ENCODE peak calls at places on chromosomes 13 and 19, in eight cellular contexts. K is retinal pigment epithelial cell, X is choroid plexus epithelial cell, L is neural crest cell, G is GM23338, E is spleen, A is suprapubic skin, Z is H9. Y is an unnamed sample.

GRCh38 chr13:78382946-78383542 is 220.3 kb downstream of the POU4F1 start:
- DNase-seq in K (no peak), X (no peak), L (no peak), G (no peak), E (no peak), A (no peak), Z (no peak), Y (no peak)

GRCh38 chr13:85741017-85741416 is 58.2 kb downstream of the SLITRK6 start:
- DNase-seq in K (no peak), X (no peak), L (no peak), G (no peak), E (no peak), A (no peak), Z (no peak), Y (no peak)

GRCh38 chr13:113205428-113205931 is 3.0 kb downstream of the PCID2 start:
- DNase-seq in K (no peak), X (peak), L (no peak), G (no peak), E (no peak), A (no peak), Z (no peak), Y (no peak)

GRCh38 chr13:99536023-99536422 is 34.8 kb downstream of the TM9SF2 start:
- DNase-seq in K (no peak), X (no peak), L (no peak), G (no peak), E (no peak), A (no peak), Z (no peak), Y (no peak)

GRCh38 chr19:10565567-10566407 is at the start of gene KRI1:
- DNase-seq in K (peak), X (peak), L (peak), G (peak), E (peak), A (peak), Z (peak), Y (peak)

GRCh38 chr19:2905918-2906519 is 5.3 kb downstream of the ZNF57 start:
- DNase-seq in K (no peak), X (no peak), L (no peak), G (no peak), E (no peak), A (no peak), Z (no peak), Y (no peak)

GRCh38 chr19:45682908-45683307 is 8.8 kb downstream of the SNRPD2 start:
- DNase-seq in K (no peak), X (no peak), L (no peak), G (no peak), E (no peak), A (no peak), Z (no peak), Y (no peak)

GRCh38 chr13:21613791-21614190 is 9.8 kb upstream of the MICU2 start:
- DNase-seq in K (no peak), X (no peak), L (no peak), G (no peak), E (no peak), A (no peak), Z (no peak), Y (no peak)

GRCh38 chr13:21240586-21240985 is 64.1 kb downstream of the MRPL57 start:
- DNase-seq in K (peak), X (peak), L (no peak), G (no peak), E (no peak), A (no peak), Z (no peak), Y (no peak)

GRCh38 chr13:44605711-44606110 is 29.6 kb upstream of the TSC22D1 start:
- DNase-seq in K (no peak), X (no peak), L (no peak), G (no peak), E (no peak), A (no peak), Z (no peak), Y (no peak)

GRCh38 chr13:98035373-98035772 is 81.9 kb downstream of the IPO5 start:
- DNase-seq in K (no peak), X (no peak), L (no peak), G (no peak), E (no peak), A (no peak), Z (no peak), Y (no peak)

GRCh38 chr13:108618233-108618632 is 11.2 kb upstream of the MYO16 start:
- DNase-seq in K (no peak), X (no peak), L (no peak), G (peak), E (no peak), A (no peak), Z (peak), Y (no peak)

GRCh38 chr13:98970293-98970692 is 7.6 kb downstream of the DOCK9 start:
- DNase-seq in K (no peak), X (no peak), L (no peak), G (no peak), E (no peak), A (no peak), Z (no peak), Y (no peak)

GRCh38 chr19:38731654-38732301 is 12.5 kb downstream of the CAPN12 start:
- DNase-seq in K (no peak), X (no peak), L (no peak), G (no peak), E (peak), A (peak), Z (peak), Y (no peak)

GRCh38 chr19:34960103-34960805 is 3.8 kb downstream of the ZNF792 start:
- DNase-seq in K (peak), X (peak), L (no peak), G (no peak), E (peak), A (no peak), Z (no peak), Y (peak)

GRCh38 chr13:113975416-113975815 is 1.5 kb upstream of the C13orf46 start:
- DNase-seq in K (no peak), X (no peak), L (no peak), G (no peak), E (peak), A (no peak), Z (no peak), Y (no peak)

GRCh38 chr19:48637948-48638830 is 1.0 kb upstream of the DBP start:
- DNase-seq in K (peak), X (peak), L (peak), G (peak), E (peak), A (peak), Z (peak), Y (peak)
- TF ChIP-seq CTCF in K (peak), X (peak), L (no peak), G (peak), E (no peak), A (no peak), Z (peak), Y (no peak)

GRCh38 chr19:56079609-56080008 is 41.5 kb downstream of the ZNF787 start:
- DNase-seq in K (no peak), X (no peak), L (no peak), G (no peak), E (peak), A (no peak), Z (no peak), Y (no peak)

GRCh38 chr19:56083668-56084067 is 37.4 kb downstream of the ZNF787 start:
- DNase-seq in K (no peak), X (no peak), L (no peak), G (no peak), E (peak), A (no peak), Z (no peak), Y (no peak)

GRCh38 chr19:56084835-56085536 is 36.1 kb downstream of the ZNF787 start:
- DNase-seq in K (no peak), X (no peak), L (no peak), G (no peak), E (peak), A (no peak), Z (no peak), Y (no peak)

GRCh38 chr19:56076413-56076998 is 44.6 kb downstream of the ZNF787 start:
- DNase-seq in K (no peak), X (peak), L (peak), G (peak), E (peak), A (no peak), Z (no peak), Y (no peak)

DNA sequence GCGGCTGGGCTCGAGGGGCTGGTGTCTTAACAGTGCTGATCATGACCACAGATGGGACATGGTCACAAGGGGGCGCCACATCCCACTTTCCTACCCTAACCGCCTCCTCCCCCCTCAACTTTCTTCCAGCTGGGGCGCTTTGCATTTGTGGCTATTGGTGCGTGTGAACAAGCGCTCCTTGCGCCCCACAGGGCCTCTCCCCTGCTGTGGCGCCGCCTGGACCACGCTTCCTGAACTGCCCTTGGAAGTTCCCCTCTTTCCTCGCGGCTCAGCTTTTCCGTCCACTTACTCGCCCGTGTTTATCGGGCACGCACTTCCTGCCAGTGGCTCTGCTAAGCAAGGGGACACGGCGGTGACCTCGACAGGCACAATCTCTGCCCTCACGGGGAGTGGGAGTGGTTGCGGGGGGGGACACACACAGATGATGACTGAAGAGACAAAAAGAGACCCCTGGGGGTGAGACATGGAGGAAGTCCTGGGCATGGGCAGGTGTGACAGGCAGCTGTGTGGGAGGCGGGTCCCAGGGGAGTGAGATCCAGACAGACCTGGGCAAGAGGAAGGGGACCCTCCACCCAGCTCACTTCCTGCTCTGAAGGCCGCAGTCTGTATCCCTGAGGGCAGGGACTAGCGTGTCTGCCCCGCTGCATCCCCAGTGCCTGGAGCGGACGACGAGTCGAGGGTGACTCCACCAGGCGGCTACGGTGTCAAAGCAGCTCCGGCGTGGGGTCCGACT is 40.3 kb downstream of the ZNF787 start:
- DNase-seq in K (no peak), X (peak), L (peak), G (peak), E (peak), A (no peak), Z (peak), Y (no peak)
- TF ChIP-seq CTCF in K (peak), X (peak), L (peak), G (peak), E (peak), A (peak), Z (peak), Y (peak)

GRCh38 chr13:30676672-30677071 is 58.7 kb upstream of the ALOX5AP start:
- DNase-seq in K (no peak), X (peak), L (no peak), G (peak), E (no peak), A (no peak), Z (no peak), Y (no peak)
- TF ChIP-seq CTCF in K (peak), X (peak), L (peak), G (peak), E (no peak), A (no peak), Z (peak), Y (peak)

GRCh38 chr13:104086205-104086604 is 1020.0 kb upstream of the SLC10A2 start:
- DNase-seq in K (no peak), X (no peak), L (no peak), G (no peak), E (no peak), A (no peak), Z (no peak), Y (no peak)

GRCh38 chr13:104085611-104086010 is 1019.4 kb upstream of the SLC10A2 start:
- DNase-seq in K (no peak), X (peak), L (no peak), G (no peak), E (no peak), A (no peak), Z (no peak), Y (no peak)

DNA sequence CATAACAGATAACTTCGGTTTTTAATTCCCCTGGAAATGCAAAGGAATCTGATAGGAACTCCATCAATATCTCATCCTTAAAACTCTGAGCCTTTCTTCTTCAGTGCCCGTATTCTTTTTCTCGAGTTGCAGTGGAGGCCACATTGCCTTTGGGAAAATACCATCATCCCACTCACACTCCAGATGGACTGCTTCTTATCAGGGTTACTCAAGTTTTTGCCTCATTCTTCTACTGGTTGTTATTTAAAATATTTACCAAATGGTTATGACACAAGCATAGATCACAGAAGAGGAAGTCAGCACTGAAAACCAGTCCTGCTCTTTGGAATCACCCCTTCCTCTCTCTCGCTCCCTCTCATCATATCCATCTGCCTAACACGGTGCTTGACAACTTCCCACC is 1020.5 kb upstream of the SLC10A2 start:
- DNase-seq in K (no peak), X (peak), L (no peak), G (no peak), E (no peak), A (no peak), Z (no peak), Y (no peak)
- TF ChIP-seq CTCF in K (no peak), X (no peak), L (no peak), G (no peak), E (no peak), A (no peak), Z (no peak), Y (no peak)

GRCh38 chr19:48120505-48120904 is 9.9 kb upstream of the PLA2G4C start:
- DNase-seq in K (no peak), X (no peak), L (no peak), G (no peak), E (no peak), A (no peak), Z (no peak), Y (no peak)

GRCh38 chr19:48121909-48122371 is 11.3 kb upstream of the PLA2G4C start:
- DNase-seq in K (no peak), X (peak), L (no peak), G (no peak), E (peak), A (no peak), Z (no peak), Y (no peak)

GRCh38 chr19:48121066-48121465 is 10.4 kb upstream of the PLA2G4C start:
- DNase-seq in K (no peak), X (no peak), L (no peak), G (no peak), E (peak), A (no peak), Z (no peak), Y (no peak)

GRCh38 chr19:48113190-48113917 is 2.7 kb upstream of the PLA2G4C start:
- DNase-seq in K (no peak), X (peak), L (no peak), G (no peak), E (no peak), A (no peak), Z (no peak), Y (no peak)

GRCh38 chr19:48117515-48118330 is 7.1 kb upstream of the PLA2G4C start:
- DNase-seq in K (no peak), X (no peak), L (no peak), G (peak), E (no peak), A (no peak), Z (peak), Y (no peak)
- TF ChIP-seq CTCF in K (no peak), X (no peak), L (no peak), G (peak), E (no peak), A (no peak), Z (peak), Y (no peak)

GRCh38 chr13:87669379-87669978 is 1.7 kb upstream of the SLITRK5 start:
- DNase-seq in K (no peak), X (peak), L (no peak), G (peak), E (no peak), A (no peak), Z (peak), Y (no peak)
- TF ChIP-seq CTCF in K (peak), X (peak), L (peak), G (peak), E (no peak), A (no peak), Z (peak), Y (peak)

GRCh38 chr13:91576590-91576989 is 178.2 kb downstream of the GPC5 start:
- DNase-seq in K (no peak), X (no peak), L (peak), G (peak), E (no peak), A (no peak), Z (peak), Y (no peak)
- TF ChIP-seq CTCF in K (peak), X (peak), L (peak), G (peak), E (no peak), A (no peak), Z (peak), Y (peak)

GRCh38 chr19:57389730-57390598 is at the start of gene ZNF548:
- DNase-seq in K (peak), X (peak), L (peak), G (peak), E (peak), A (peak), Z (peak), Y (peak)
- TF ChIP-seq CTCF in K (peak), X (peak), L (peak), G (peak), E (peak), A (no peak), Z (peak), Y (peak)